ENCODE peak calls at places on chromosome 6, in ten cellular contexts. One of them, this sample, is unnamed.

GRCh38 chr6:66508433-66508832 is 801.4 kb upstream of the EYS start:
- DNase-seq in tibial nerve: no peak
- DNase-seq in cardiac fibroblast: peak
- DNase-seq in IMR-90: peak
- DNase-seq in upper lobe of right lung: no peak
- DNase-seq in esophagus squamous epithelium: no peak
- DNase-seq in neural progenitor cell: no peak
- DNase-seq in nephron progenitor cell: no peak
- DNase-seq in heart left ventricle: no peak
- DNase-seq in AG10803: peak
- DNase-seq in this sample: no peak

GRCh38 chr6:125188037-125188436 is 34.5 kb downstream of the TPD52L1 start:
- DNase-seq in nephron progenitor cell: no peak
- DNase-seq in neural progenitor cell: no peak
- DNase-seq in AG10803: peak
- DNase-seq in esophagus squamous epithelium: no peak
- DNase-seq in cardiac fibroblast: peak
- DNase-seq in heart left ventricle: no peak
- DNase-seq in upper lobe of right lung: no peak
- DNase-seq in IMR-90: peak
- DNase-seq in tibial nerve: no peak
- DNase-seq in this sample: no peak

GRCh38 chr6:33583591-33584155 is 3.6 kb upstream of the BAK1 start:
- DNase-seq in nephron progenitor cell: peak
- DNase-seq in AG10803: no peak
- DNase-seq in upper lobe of right lung: no peak
- DNase-seq in esophagus squamous epithelium: no peak
- DNase-seq in heart left ventricle: no peak
- DNase-seq in IMR-90: no peak
- DNase-seq in neural progenitor cell: peak
- DNase-seq in cardiac fibroblast: no peak
- DNase-seq in tibial nerve: no peak
- DNase-seq in this sample: no peak

GRCh38 chr6:169950558-169950957 is 199.1 kb downstream of the ERMARD start:
- DNase-seq in neural progenitor cell: peak
- DNase-seq in upper lobe of right lung: no peak
- DNase-seq in heart left ventricle: no peak
- DNase-seq in tibial nerve: no peak
- DNase-seq in esophagus squamous epithelium: no peak
- DNase-seq in cardiac fibroblast: peak
- DNase-seq in nephron progenitor cell: no peak
- DNase-seq in IMR-90: no peak
- DNase-seq in AG10803: peak
- DNase-seq in this sample: peak

GRCh38 chr6:144485531-144485930 is 200.4 kb downstream of the UTRN start:
- DNase-seq in heart left ventricle: no peak
- DNase-seq in upper lobe of right lung: no peak
- DNase-seq in neural progenitor cell: no peak
- DNase-seq in IMR-90: peak
- DNase-seq in esophagus squamous epithelium: no peak
- DNase-seq in nephron progenitor cell: no peak
- DNase-seq in AG10803: no peak
- DNase-seq in tibial nerve: no peak
- DNase-seq in cardiac fibroblast: no peak
- DNase-seq in this sample: no peak

GRCh38 chr6:149316740-149317655 is 514 bp upstream of the TAB2 start:
- DNase-seq in neural progenitor cell: peak
- DNase-seq in upper lobe of right lung: peak
- DNase-seq in AG10803: peak
- DNase-seq in IMR-90: peak
- DNase-seq in heart left ventricle: peak
- DNase-seq in esophagus squamous epithelium: peak
- DNase-seq in tibial nerve: peak
- DNase-seq in nephron progenitor cell: peak
- DNase-seq in cardiac fibroblast: peak
- DNase-seq in this sample: peak

GRCh38 chr6:33814663-33814985 is 10.8 kb upstream of the MLN start:
- DNase-seq in cardiac fibroblast: no peak
- DNase-seq in esophagus squamous epithelium: no peak
- DNase-seq in upper lobe of right lung: no peak
- DNase-seq in tibial nerve: no peak
- DNase-seq in IMR-90: no peak
- DNase-seq in neural progenitor cell: no peak
- DNase-seq in AG10803: no peak
- DNase-seq in heart left ventricle: no peak
- DNase-seq in nephron progenitor cell: no peak
- DNase-seq in this sample: no peak

GRCh38 chr6:24775520-24776058 is 852 bp downstream of the GMNN start:
- DNase-seq in IMR-90: peak
- DNase-seq in neural progenitor cell: peak
- DNase-seq in AG10803: peak
- DNase-seq in esophagus squamous epithelium: no peak
- DNase-seq in cardiac fibroblast: peak
- DNase-seq in tibial nerve: no peak
- DNase-seq in nephron progenitor cell: no peak
- DNase-seq in heart left ventricle: no peak
- DNase-seq in upper lobe of right lung: no peak
- DNase-seq in this sample: peak

GRCh38 chr6:6376845-6377244 is 56.4 kb upstream of the F13A1 start:
- DNase-seq in esophagus squamous epithelium: no peak
- DNase-seq in cardiac fibroblast: no peak
- DNase-seq in neural progenitor cell: no peak
- DNase-seq in tibial nerve: no peak
- DNase-seq in IMR-90: no peak
- DNase-seq in AG10803: no peak
- DNase-seq in nephron progenitor cell: no peak
- DNase-seq in heart left ventricle: no peak
- DNase-seq in upper lobe of right lung: no peak
- DNase-seq in this sample: no peak

GRCh38 chr6:119276211-119276610 is 73.3 kb downstream of the MAN1A1 start:
- DNase-seq in cardiac fibroblast: peak
- DNase-seq in nephron progenitor cell: no peak
- DNase-seq in tibial nerve: no peak
- DNase-seq in neural progenitor cell: no peak
- DNase-seq in upper lobe of right lung: no peak
- DNase-seq in AG10803: peak
- DNase-seq in esophagus squamous epithelium: no peak
- DNase-seq in IMR-90: no peak
- DNase-seq in heart left ventricle: no peak
- DNase-seq in this sample: no peak

GRCh38 chr6:7762758-7763157 is 36.9 kb downstream of the BMP6 start:
- DNase-seq in upper lobe of right lung: no peak
- DNase-seq in IMR-90: no peak
- DNase-seq in tibial nerve: no peak
- DNase-seq in esophagus squamous epithelium: no peak
- DNase-seq in nephron progenitor cell: no peak
- DNase-seq in cardiac fibroblast: no peak
- DNase-seq in neural progenitor cell: no peak
- DNase-seq in AG10803: no peak
- DNase-seq in heart left ventricle: no peak
- DNase-seq in this sample: no peak

DNA sequence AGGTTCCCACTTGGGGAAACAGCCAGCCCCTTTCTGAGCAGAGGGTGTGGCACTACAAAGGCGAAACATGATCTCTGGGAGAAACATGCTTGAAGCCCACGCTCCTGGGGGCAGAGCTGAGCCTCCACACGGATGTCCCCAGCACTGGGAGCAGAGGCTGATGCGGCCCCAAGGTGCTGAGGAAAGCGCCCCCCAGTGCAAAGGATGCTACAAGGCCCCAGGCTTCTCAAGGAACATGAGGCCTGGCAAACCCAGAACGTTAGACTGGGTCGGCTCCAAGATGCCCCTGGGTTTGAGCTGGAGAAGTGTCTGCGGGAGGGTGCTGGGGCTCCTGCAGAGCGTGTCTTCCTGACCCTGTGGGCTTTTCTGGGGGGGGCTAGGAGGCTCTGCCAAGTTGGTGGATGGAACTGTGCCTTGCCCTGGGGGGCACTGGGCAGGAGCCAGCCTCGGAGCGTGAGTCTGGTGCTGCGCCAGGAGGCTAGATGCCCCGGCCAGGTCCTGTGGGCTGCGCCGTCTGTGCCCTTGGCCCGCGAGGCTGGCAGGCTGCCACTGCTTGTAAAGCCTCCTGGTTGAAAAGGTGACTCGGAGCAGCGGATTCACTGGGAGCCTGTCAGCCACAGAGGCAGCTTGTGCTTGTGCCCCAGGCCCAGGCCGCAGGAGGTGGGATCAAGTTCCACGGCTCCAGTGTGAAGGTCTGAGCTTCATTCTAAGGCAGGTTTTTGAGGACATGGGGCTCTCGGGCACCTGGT is 8.1 kb downstream of the SYNJ2 start:
- DNase-seq in cardiac fibroblast: peak
- DNase-seq in IMR-90: peak
- DNase-seq in heart left ventricle: peak
- DNase-seq in tibial nerve: no peak
- DNase-seq in upper lobe of right lung: peak
- DNase-seq in AG10803: no peak
- DNase-seq in esophagus squamous epithelium: no peak
- DNase-seq in neural progenitor cell: no peak
- DNase-seq in nephron progenitor cell: no peak
- DNase-seq in this sample: peak
- TF ChIP-seq CTCF in cardiac fibroblast: no peak
- TF ChIP-seq CTCF in IMR-90: peak
- TF ChIP-seq CTCF in heart left ventricle: no peak
- TF ChIP-seq CTCF in tibial nerve: no peak
- TF ChIP-seq CTCF in upper lobe of right lung: no peak
- TF ChIP-seq CTCF in AG10803: no peak
- TF ChIP-seq CTCF in esophagus squamous epithelium: no peak
- TF ChIP-seq CTCF in neural progenitor cell: no peak
- TF ChIP-seq CTCF in nephron progenitor cell: no peak
- TF ChIP-seq CTCF in this sample: no peak

DNA sequence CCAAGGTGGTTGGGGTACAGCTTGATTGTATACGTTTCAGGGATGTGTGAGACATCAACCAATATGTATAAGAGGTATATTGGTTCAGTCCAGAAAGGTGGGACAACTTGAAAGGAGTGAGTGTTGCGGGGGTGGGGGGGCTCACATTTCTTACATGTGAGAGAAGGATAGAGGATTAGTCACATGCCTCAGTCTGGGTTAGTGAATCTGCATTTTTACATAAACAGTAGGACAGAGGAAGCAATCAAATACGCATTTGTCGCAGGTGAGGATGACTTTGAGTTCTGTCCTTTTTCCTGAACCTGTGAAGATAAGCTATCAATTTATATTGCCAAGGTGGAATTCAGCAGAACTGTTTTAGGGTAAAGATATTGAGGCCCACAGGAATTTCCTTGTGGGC is 42.1 kb upstream of the TBC1D32 start:
- DNase-seq in cardiac fibroblast: no peak
- DNase-seq in esophagus squamous epithelium: no peak
- DNase-seq in upper lobe of right lung: no peak
- DNase-seq in nephron progenitor cell: no peak
- DNase-seq in tibial nerve: no peak
- DNase-seq in neural progenitor cell: no peak
- DNase-seq in heart left ventricle: no peak
- DNase-seq in IMR-90: no peak
- DNase-seq in AG10803: no peak
- DNase-seq in this sample: no peak
- TF ChIP-seq CTCF in cardiac fibroblast: no peak
- TF ChIP-seq CTCF in esophagus squamous epithelium: no peak
- TF ChIP-seq CTCF in upper lobe of right lung: no peak
- TF ChIP-seq CTCF in nephron progenitor cell: no peak
- TF ChIP-seq CTCF in tibial nerve: no peak
- TF ChIP-seq CTCF in neural progenitor cell: no peak
- TF ChIP-seq CTCF in heart left ventricle: no peak
- TF ChIP-seq CTCF in IMR-90: no peak
- TF ChIP-seq CTCF in AG10803: no peak
- TF ChIP-seq CTCF in this sample: no peak

GRCh38 chr6:117776441-117776840 is 101.2 kb downstream of the NUS1 start:
- DNase-seq in heart left ventricle: no peak
- DNase-seq in cardiac fibroblast: no peak
- DNase-seq in IMR-90: peak
- DNase-seq in tibial nerve: no peak
- DNase-seq in upper lobe of right lung: no peak
- DNase-seq in nephron progenitor cell: no peak
- DNase-seq in AG10803: peak
- DNase-seq in esophagus squamous epithelium: no peak
- DNase-seq in neural progenitor cell: no peak
- DNase-seq in this sample: peak
- TF ChIP-seq CTCF in heart left ventricle: peak
- TF ChIP-seq CTCF in cardiac fibroblast: peak
- TF ChIP-seq CTCF in IMR-90: peak
- TF ChIP-seq CTCF in tibial nerve: no peak
- TF ChIP-seq CTCF in upper lobe of right lung: peak
- TF ChIP-seq CTCF in nephron progenitor cell: peak
- TF ChIP-seq CTCF in AG10803: no peak
- TF ChIP-seq CTCF in esophagus squamous epithelium: no peak
- TF ChIP-seq CTCF in neural progenitor cell: peak
- TF ChIP-seq CTCF in this sample: peak

DNA sequence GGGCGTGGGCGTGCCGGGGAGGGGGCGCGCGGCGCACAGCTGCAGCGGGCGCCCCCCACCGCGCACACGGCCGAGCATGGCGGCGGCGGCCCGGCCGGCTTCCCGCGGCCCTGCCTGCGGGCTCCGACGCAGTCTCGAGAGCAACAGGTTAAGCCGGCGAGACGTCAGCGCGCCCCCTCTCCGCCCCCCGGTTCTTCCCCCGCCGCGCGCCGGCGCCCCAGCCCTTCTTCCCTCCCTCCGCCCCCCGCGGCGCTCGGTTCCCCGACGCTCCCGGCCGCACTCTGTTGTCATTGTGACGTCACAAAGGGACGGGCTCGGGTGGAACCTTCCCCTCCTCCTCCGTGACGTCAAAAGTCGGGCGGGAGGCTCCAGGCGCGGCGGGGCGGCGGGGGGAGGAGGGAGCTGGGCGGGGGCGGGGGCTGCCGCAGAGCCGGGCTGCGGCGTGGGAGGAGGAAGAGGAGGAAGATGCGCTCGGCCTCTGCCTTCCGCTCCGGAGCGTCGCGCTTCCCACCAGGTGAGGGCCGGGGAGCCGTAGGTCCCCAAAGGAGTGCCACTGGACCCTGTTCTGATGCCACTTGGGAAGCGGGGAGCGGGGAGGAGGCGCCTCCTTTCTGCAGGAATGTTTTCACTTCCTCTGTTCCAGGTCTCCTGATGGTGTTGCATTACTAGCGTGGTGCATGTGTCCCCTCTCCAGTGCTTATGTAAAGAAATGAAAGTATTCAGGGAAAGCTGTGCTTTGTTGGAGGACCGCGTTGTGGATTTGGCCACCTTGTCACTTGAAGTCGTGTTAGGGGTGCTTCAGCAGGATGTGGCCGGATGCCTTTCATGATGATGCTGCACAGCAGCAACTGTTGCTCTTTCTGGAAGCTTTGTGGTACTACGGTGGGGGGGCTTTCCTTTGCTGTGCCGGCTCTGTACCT is 2.8 kb downstream of the JARID2 start:
- DNase-seq in upper lobe of right lung: peak
- DNase-seq in AG10803: peak
- DNase-seq in IMR-90: peak
- DNase-seq in heart left ventricle: peak
- DNase-seq in tibial nerve: peak
- DNase-seq in cardiac fibroblast: peak
- DNase-seq in esophagus squamous epithelium: peak
- DNase-seq in neural progenitor cell: peak
- DNase-seq in nephron progenitor cell: peak
- DNase-seq in this sample: peak
- TF ChIP-seq CTCF in upper lobe of right lung: no peak
- TF ChIP-seq CTCF in AG10803: peak
- TF ChIP-seq CTCF in IMR-90: peak
- TF ChIP-seq CTCF in heart left ventricle: peak
- TF ChIP-seq CTCF in tibial nerve: peak
- TF ChIP-seq CTCF in cardiac fibroblast: peak
- TF ChIP-seq CTCF in esophagus squamous epithelium: peak
- TF ChIP-seq CTCF in neural progenitor cell: peak
- TF ChIP-seq CTCF in nephron progenitor cell: no peak
- TF ChIP-seq CTCF in this sample: peak

This sample was measured in MCF 10A.